ENCODE peak calls at places on chromosome 13, in ten cellular contexts. One of them, this sample, is unnamed.

GRCh38 chr13:99477493-99477892 is 23.8 kb upstream of the TM9SF2 start:
- DNase-seq in nucleus accumbens: no peak
- DNase-seq in T-cell: no peak
- DNase-seq in Kasumi-1: no peak
- DNase-seq in T follicular helper cell: no peak
- DNase-seq in GOT3: no peak
- DNase-seq in adrenal gland: no peak
- DNase-seq in hippocampal formation: no peak
- DNase-seq in IMR-90: no peak
- DNase-seq in WTC11: no peak
- DNase-seq in this sample: no peak

GRCh38 chr13:23510544-23510916 is 59.7 kb upstream of the TNFRSF19 start:
- DNase-seq in nucleus accumbens: no peak
- DNase-seq in T-cell: no peak
- DNase-seq in Kasumi-1: no peak
- DNase-seq in T follicular helper cell: no peak
- DNase-seq in GOT3: no peak
- DNase-seq in adrenal gland: no peak
- DNase-seq in hippocampal formation: no peak
- DNase-seq in IMR-90: no peak
- DNase-seq in WTC11: no peak
- DNase-seq in this sample: peak

GRCh38 chr13:40064723-40065122 is 409.3 kb downstream of the COG6 start:
- DNase-seq in nucleus accumbens: no peak
- DNase-seq in T-cell: no peak
- DNase-seq in Kasumi-1: no peak
- DNase-seq in T follicular helper cell: no peak
- DNase-seq in GOT3: no peak
- DNase-seq in adrenal gland: no peak
- DNase-seq in hippocampal formation: no peak
- DNase-seq in IMR-90: peak
- DNase-seq in WTC11: no peak
- DNase-seq in this sample: peak

GRCh38 chr13:31982540-31982939 is 49.0 kb upstream of the FRY start:
- DNase-seq in nucleus accumbens: no peak
- DNase-seq in T-cell: no peak
- DNase-seq in Kasumi-1: peak
- DNase-seq in T follicular helper cell: no peak
- DNase-seq in GOT3: no peak
- DNase-seq in adrenal gland: peak
- DNase-seq in hippocampal formation: no peak
- DNase-seq in IMR-90: peak
- DNase-seq in WTC11: no peak
- DNase-seq in this sample: peak

GRCh38 chr13:70310720-70311119 is 202.5 kb upstream of the KLHL1 start:
- DNase-seq in nucleus accumbens: no peak
- DNase-seq in T-cell: no peak
- DNase-seq in Kasumi-1: peak
- DNase-seq in T follicular helper cell: no peak
- DNase-seq in GOT3: no peak
- DNase-seq in adrenal gland: no peak
- DNase-seq in hippocampal formation: no peak
- DNase-seq in IMR-90: no peak
- DNase-seq in WTC11: peak
- DNase-seq in this sample: no peak

GRCh38 chr13:61294467-61295186 is 121.0 kb downstream of the PCDH20 start:
- DNase-seq in nucleus accumbens: no peak
- DNase-seq in T-cell: no peak
- DNase-seq in Kasumi-1: no peak
- DNase-seq in T follicular helper cell: no peak
- DNase-seq in GOT3: no peak
- DNase-seq in adrenal gland: no peak
- DNase-seq in hippocampal formation: no peak
- DNase-seq in IMR-90: no peak
- DNase-seq in WTC11: no peak
- DNase-seq in this sample: no peak

GRCh38 chr13:39892731-39893293 is 237.3 kb downstream of the COG6 start:
- DNase-seq in nucleus accumbens: no peak
- DNase-seq in T-cell: peak
- DNase-seq in Kasumi-1: peak
- DNase-seq in T follicular helper cell: no peak
- DNase-seq in GOT3: no peak
- DNase-seq in adrenal gland: peak
- DNase-seq in hippocampal formation: no peak
- DNase-seq in IMR-90: no peak
- DNase-seq in WTC11: no peak
- DNase-seq in this sample: no peak

GRCh38 chr13:36173923-36174322 is 40.4 kb downstream of the SOHLH2 start:
- DNase-seq in nucleus accumbens: no peak
- DNase-seq in T-cell: no peak
- DNase-seq in Kasumi-1: no peak
- DNase-seq in T follicular helper cell: no peak
- DNase-seq in GOT3: no peak
- DNase-seq in adrenal gland: no peak
- DNase-seq in hippocampal formation: no peak
- DNase-seq in IMR-90: no peak
- DNase-seq in WTC11: no peak
- DNase-seq in this sample: no peak

GRCh38 chr13:41268764-41269163 is 5.4 kb upstream of the MTRF1 start:
- DNase-seq in nucleus accumbens: no peak
- DNase-seq in T-cell: no peak
- DNase-seq in Kasumi-1: peak
- DNase-seq in T follicular helper cell: no peak
- DNase-seq in GOT3: no peak
- DNase-seq in adrenal gland: no peak
- DNase-seq in hippocampal formation: no peak
- DNase-seq in IMR-90: peak
- DNase-seq in WTC11: no peak
- DNase-seq in this sample: no peak

GRCh38 chr13:41004875-41005693 is 14.0 kb downstream of the ELF1 start:
- DNase-seq in nucleus accumbens: no peak
- DNase-seq in T-cell: no peak
- DNase-seq in Kasumi-1: peak
- DNase-seq in T follicular helper cell: no peak
- DNase-seq in GOT3: no peak
- DNase-seq in adrenal gland: no peak
- DNase-seq in hippocampal formation: no peak
- DNase-seq in IMR-90: no peak
- DNase-seq in WTC11: no peak
- DNase-seq in this sample: no peak

GRCh38 chr13:86085890-86086289 is 286.7 kb upstream of the SLITRK6 start:
- DNase-seq in nucleus accumbens: no peak
- DNase-seq in T-cell: no peak
- DNase-seq in Kasumi-1: peak
- DNase-seq in T follicular helper cell: no peak
- DNase-seq in GOT3: no peak
- DNase-seq in adrenal gland: no peak
- DNase-seq in hippocampal formation: no peak
- DNase-seq in IMR-90: no peak
- DNase-seq in WTC11: no peak
- DNase-seq in this sample: no peak

GRCh38 chr13:23620613-23621315 is 50.6 kb downstream of the TNFRSF19 start:
- DNase-seq in nucleus accumbens: no peak
- DNase-seq in T-cell: no peak
- DNase-seq in Kasumi-1: no peak
- DNase-seq in T follicular helper cell: no peak
- DNase-seq in GOT3: no peak
- DNase-seq in adrenal gland: no peak
- DNase-seq in hippocampal formation: no peak
- DNase-seq in IMR-90: no peak
- DNase-seq in WTC11: no peak
- DNase-seq in this sample: no peak

GRCh38 chr13:45299194-45299593 is 41.8 kb downstream of the TPT1 start:
- DNase-seq in nucleus accumbens: no peak
- DNase-seq in T-cell: no peak
- DNase-seq in Kasumi-1: no peak
- DNase-seq in T follicular helper cell: no peak
- DNase-seq in GOT3: no peak
- DNase-seq in adrenal gland: no peak
- DNase-seq in hippocampal formation: no peak
- DNase-seq in IMR-90: peak
- DNase-seq in WTC11: no peak
- DNase-seq in this sample: peak

GRCh38 chr13:102234618-102235017 is 167.2 kb downstream of the FGF14 start:
- DNase-seq in nucleus accumbens: no peak
- DNase-seq in T-cell: no peak
- DNase-seq in Kasumi-1: no peak
- DNase-seq in T follicular helper cell: no peak
- DNase-seq in GOT3: no peak
- DNase-seq in adrenal gland: no peak
- DNase-seq in hippocampal formation: no peak
- DNase-seq in IMR-90: peak
- DNase-seq in WTC11: no peak
- DNase-seq in this sample: peak